ENCODE peak calls at places on chromosomes 3 and 15, in ten cellular contexts. M, G, R, A, J, N, X, I, Q and V are unnamed samples.

GRCh38 chr3:187165144-187165543 is 25.8 kb upstream of the RPL39L start:
- DNase-seq in M (no peak), X (peak; percentile 84), I (peak; percentile 92), A (no peak), Q (peak; percentile 34), N (peak; percentile 44), R (no peak), J (peak; percentile 82), G (no peak), V (peak; percentile 64)

GRCh38 chr3:59425942-59426341 is 376.1 kb upstream of the CFAP20DC start:
- DNase-seq in R (no peak), M (no peak), Q (no peak), G (no peak), I (no peak), X (no peak), N (no peak), J (no peak), A (no peak), V (no peak)

GRCh38 chr15:93076875-93077274 is 12.1 kb downstream of the RGMA start:
- DNase-seq in R (no peak), G (no peak), J (no peak), M (no peak), X (no peak), Q (no peak), A (no peak), N (no peak), I (no peak), V (no peak)

GRCh38 chr3:10011644-10012043 is 14.6 kb upstream of the FANCD2 start:
- DNase-seq in X (no peak), J (no peak), N (no peak), I (no peak), R (no peak), Q (no peak), G (no peak), A (peak; percentile 62), M (no peak), V (peak; percentile 14)

GRCh38 chr15:44798815-44799214 is 62.5 kb downstream of the TRIM69 start:
- DNase-seq in I (no peak), M (no peak), A (no peak), X (no peak), Q (peak; percentile 15), J (peak; percentile 19), N (no peak), R (no peak), G (no peak), V (no peak)

GRCh38 chr3:38521391-38521987 is 25.3 kb downstream of the EXOG start:
- DNase-seq in G (no peak), R (peak; percentile 15), I (peak; percentile 28), Q (peak; percentile 57), A (peak; percentile 22), X (peak; percentile 84), N (no peak), M (peak; percentile 42), J (peak; percentile 84), V (peak; percentile 83)

GRCh38 chr3:33831053-33831452 is 32.6 kb downstream of the PDCD6IP start:
- DNase-seq in I (no peak), R (no peak), X (no peak), N (no peak), Q (no peak), G (no peak), M (no peak), A (no peak), J (peak; percentile 60), V (no peak)

GRCh38 chr3:27596920-27597319 is 112.7 kb upstream of the SLC4A7 start:
- DNase-seq in I (no peak), M (no peak), A (peak; percentile 77), N (no peak), R (no peak), Q (peak; percentile 88), X (no peak), J (peak; percentile 31), G (no peak), V (no peak)

GRCh38 chr15:58019503-58020376 is 45.8 kb downstream of the ALDH1A2 start:
- DNase-seq in G (no peak), A (no peak), M (no peak), R (no peak), J (peak; percentile 45), Q (peak; percentile 33), X (no peak), I (no peak), N (no peak), V (no peak)

GRCh38 chr3:151085889-151086483 is 522 bp downstream of the MED12L start:
- DNase-seq in I (peak; percentile 55), G (peak; percentile 53), R (no peak), N (no peak), A (peak; percentile 83), J (no peak), X (peak; percentile 62), M (peak; percentile 23), Q (no peak), V (peak; percentile 13)

GRCh38 chr3:52046186-52046913 is 10.0 kb downstream of the DUSP7 start:
- DNase-seq in A (peak; percentile 99), G (no peak), N (no peak), M (peak; percentile 36), Q (peak; percentile 84), J (peak; percentile 98), R (no peak), X (no peak), I (no peak), V (no peak)

GRCh38 chr15:49823987-49824538 is 203.2 kb downstream of the DTWD1 start:
- DNase-seq in R (no peak), N (no peak), Q (no peak), J (peak; percentile 56), X (no peak), I (no peak), A (peak; percentile 10), G (no peak), M (no peak), V (no peak)

GRCh38 chr3:107404727-107405519 is 27.7 kb downstream of the CCDC54 start:
- DNase-seq in M (no peak), G (no peak), Q (peak; percentile 20), R (no peak), I (no peak), J (no peak), A (peak; percentile 76), X (no peak), N (no peak), V (no peak)

GRCh38 chr15:38042707-38043445 is 108.4 kb downstream of the TMCO5A start:
- DNase-seq in Q (no peak), R (no peak), G (no peak), I (no peak), A (no peak), X (no peak), J (no peak), N (no peak), M (no peak), V (no peak)

GRCh38 chr3:197374951-197375560 is 76.6 kb upstream of the DLG1 start:
- DNase-seq in I (no peak), M (no peak), J (no peak), R (no peak), N (no peak), Q (no peak), G (no peak), X (no peak), A (peak; percentile 76), V (peak; percentile 71)